ENCODE peak calls at places on chromosomes 1 and 21, in nine cellular contexts. W is left ventricle myocardium inferior; S is psoas muscle; C is CD4-positive, alpha-beta T cell; T is thoracic aorta; Z is cardiac muscle cell; I is spleen; O is PC-3; J is SK-N-SH. E is an unnamed sample. For H3K27me3, the result is how much of the 10 kb centered on the place peaks cover.

GRCh38 chr1:82321794-82322193 is 521.1 kb downstream of the ADGRL2 start:
- DNase-seq in S (no peak), W (no peak), J (no peak), C (no peak), T (no peak), I (no peak), Z (no peak), O (no peak), E (no peak)

GRCh38 chr21:40070871-40071270 is 203.6 kb downstream of the PCP4 start:
- DNase-seq in I (no peak), C (no peak), J (no peak), O (no peak), W (no peak), T (no peak), S (no peak), Z (no peak), E (no peak)

GRCh38 chr1:220783453-220783852 is 3.3 kb upstream of the MTARC1 start:
- DNase-seq in Z (no peak), I (no peak), J (no peak), T (no peak), O (no peak), S (no peak), W (no peak), C (no peak), E (no peak)

GRCh38 chr1:24764439-24764838 is 19.2 kb downstream of the CLIC4 start:
- DNase-seq in W (no peak), I (no peak), Z (no peak), T (no peak), S (no peak), O (no peak), C (no peak), J (no peak), E (no peak)

GRCh38 chr1:177368255-177368654 is 197.5 kb downstream of the BRINP2 start:
- DNase-seq in C (no peak), O (no peak), I (no peak), S (no peak), J (no peak), T (no peak), W (no peak), Z (no peak), E (no peak)

GRCh38 chr1:7335224-7335879 is 435.7 kb upstream of the VAMP3 start:
- DNase-seq in C (no peak), J (peak), O (peak), T (no peak), I (no peak), Z (no peak), W (no peak), S (no peak), E (no peak)

GRCh38 chr1:161192476-161193465 is 6.1 kb downstream of the ADAMTS4 start:
- DNase-seq in W (peak), I (peak), C (peak), T (no peak), O (peak), S (peak), J (peak), Z (peak), E (no peak)

GRCh38 chr1:232678185-232678886 is 48.4 kb upstream of the SIPA1L2 start:
- DNase-seq in S (no peak), J (no peak), T (no peak), I (no peak), Z (no peak), O (peak), C (no peak), W (no peak), E (peak)

GRCh38 chr1:39129514-39129913 is 75.0 kb upstream of the MACF1 start:
- DNase-seq in J (no peak), I (no peak), T (no peak), S (no peak), W (no peak), C (no peak), Z (no peak), O (peak), E (no peak)

GRCh38 chr1:119758584-119758983 is 10.1 kb downstream of the HMGCS2 start:
- DNase-seq in C (no peak), I (no peak), J (no peak), W (no peak), Z (no peak), S (no peak), O (no peak), T (no peak), E (no peak)

GRCh38 chr1:150528997-150529396 is 13.4 kb downstream of the FALEC start:
- DNase-seq in C (no peak), T (no peak), S (no peak), Z (no peak), I (no peak), J (no peak), W (no peak), O (no peak), E (no peak)

GRCh38 chr1:41559331-41559730 is 74.8 kb upstream of the EDN2 start:
- DNase-seq in J (no peak), C (no peak), T (no peak), O (no peak), W (no peak), Z (no peak), I (no peak), S (no peak), E (no peak)

GRCh38 chr1:212489284-212489859 is 56.7 kb downstream of the NENF start:
- DNase-seq in Z (no peak), T (no peak), O (no peak), S (no peak), C (no peak), I (no peak), W (no peak), J (no peak), E (no peak)

GRCh38 chr1:174053826-174054225 is 31.7 kb upstream of the RC3H1 start:
- DNase-seq in W (no peak), I (no peak), O (no peak), J (no peak), C (no peak), S (no peak), Z (no peak), T (no peak), E (no peak)

GRCh38 chr1:193971595-193971994 is 785.2 kb upstream of the B3GALT2 start:
- DNase-seq in T (no peak), Z (no peak), C (no peak), O (peak), I (no peak), S (no peak), J (no peak), W (no peak), E (no peak)

GRCh38 chr1:83735525-83735924 is 263.4 kb downstream of the TTLL7 start:
- DNase-seq in J (no peak), Z (no peak), S (no peak), C (no peak), T (no peak), W (no peak), I (no peak), O (no peak), E (no peak)

GRCh38 chr1:212683357-212683722 is 16.3 kb downstream of the BATF3 start:
- DNase-seq in J (no peak), I (peak), S (no peak), Z (no peak), W (peak), T (no peak), C (no peak), O (no peak), E (no peak)

GRCh38 chr1:150813028-150813707 is 5.1 kb upstream of the CTSK start:
- DNase-seq in O (peak), J (peak), S (peak), W (peak), Z (peak), I (peak), T (no peak), C (no peak), E (peak)

GRCh38 chr1:208178091-208178529 is 66.1 kb downstream of the PLXNA2 start:
- DNase-seq in J (no peak), S (no peak), Z (no peak), W (no peak), O (peak), I (no peak), T (no peak), C (no peak), E (peak)

GRCh38 chr1:62621907-62622306 is 24.6 kb downstream of the ANGPTL3 start:
- DNase-seq in T (no peak), S (peak), Z (no peak), J (no peak), I (no peak), C (no peak), W (no peak), O (peak), E (no peak)

GRCh38 chr1:193313354-193314140 is 127.1 kb upstream of the B3GALT2 start:
- DNase-seq in W (no peak), J (no peak), Z (no peak), I (no peak), S (no peak), T (no peak), O (no peak), C (no peak), E (no peak)

GRCh38 chr1:69139007-69139406 is 428.7 kb upstream of the LRRC7 start:
- DNase-seq in O (no peak), S (no peak), J (no peak), T (no peak), W (no peak), C (no peak), Z (no peak), I (no peak), E (no peak)

GRCh38 chr1:223216074-223216473 is 73.0 kb upstream of the TLR5 start:
- DNase-seq in S (no peak), O (no peak), T (no peak), Z (no peak), J (no peak), W (no peak), C (no peak), I (no peak), E (no peak)

GRCh38 chr1:8482844-8483436 is 165.0 kb downstream of the SLC45A1 start:
- DNase-seq in W (no peak), Z (no peak), C (no peak), S (no peak), T (no peak), J (no peak), O (peak), I (no peak), E (no peak)

GRCh38 chr21:32538147-32538792 is 47.1 kb downstream of the TCP10L start:
- DNase-seq in C (peak), Z (no peak), I (no peak), J (no peak), T (no peak), W (no peak), O (no peak), S (no peak), E (no peak)

GRCh38 chr1:194342484-194343262 is 1156.3 kb upstream of the B3GALT2 start:
- DNase-seq in Z (no peak), W (no peak), O (no peak), I (no peak), C (no peak), T (no peak), S (no peak), J (no peak), E (no peak)

GRCh38 chr1:66685670-66686069 is 66.6 kb upstream of the DYNLT5 start:
- DNase-seq in W (no peak), C (no peak), S (no peak), T (no peak), J (no peak), I (no peak), Z (no peak), O (no peak), E (no peak)

GRCh38 chr1:153608089-153608672 is 4.8 kb downstream of the S100A16 start:
- DNase-seq in S (no peak), Z (no peak), I (peak), O (peak), C (no peak), J (no peak), W (no peak), T (no peak), E (no peak)

GRCh38 chr1:197127513-197127912 is 19.0 kb downstream of the ASPM start:
- DNase-seq in W (no peak), J (no peak), I (no peak), O (no peak), C (no peak), Z (no peak), S (no peak), T (no peak), E (no peak)

GRCh38 chr1:192986110-192986747 is 72.9 kb downstream of the UCHL5 start:
- DNase-seq in C (no peak), W (no peak), J (no peak), S (no peak), Z (no peak), I (no peak), T (no peak), O (no peak), E (no peak)

GRCh38 chr1:47215713-47216112 is 16.3 kb downstream of the TAL1 start:
- DNase-seq in O (no peak), I (peak), Z (no peak), W (no peak), S (no peak), J (no peak), T (no peak), C (no peak), E (no peak)

GRCh38 chr1:15167386-15167785 is 13.8 kb downstream of the TMEM51 start:
- DNase-seq in O (peak), T (no peak), Z (no peak), I (no peak), C (no peak), W (no peak), S (no peak), J (no peak), E (no peak)

GRCh38 chr1:119815361-119815760 is 4.1 kb upstream of the REG4 start:
- DNase-seq in W (no peak), J (no peak), T (no peak), O (peak), C (no peak), Z (no peak), S (no peak), I (no peak), E (no peak)

GRCh38 chr1:193368302-193368701 is 181.9 kb upstream of the B3GALT2 start:
- DNase-seq in I (no peak), S (no peak), W (no peak), T (no peak), C (no peak), Z (no peak), O (no peak), J (no peak), E (no peak)

GRCh38 chr1:239112536-239112935 is 273.8 kb upstream of the CHRM3 start:
- DNase-seq in Z (no peak), J (no peak), I (no peak), S (no peak), T (no peak), C (no peak), W (no peak), O (no peak), E (no peak)

GRCh38 chr21:43644609-43645008 is 14.7 kb downstream of the HSF2BP start:
- DNase-seq in O (peak), J (no peak), I (no peak), C (no peak), T (no peak), W (no peak), Z (no peak), S (no peak), E (no peak)

GRCh38 chr1:204564835-204565234 is 48.6 kb downstream of the MDM4 start:
- DNase-seq in T (no peak), J (no peak), O (no peak), I (no peak), W (no peak), C (no peak), Z (no peak), S (no peak), E (no peak)

GRCh38 chr1:53346814-53347176 is 18.9 kb upstream of the LRP8 start:
- DNase-seq in C (no peak), O (no peak), I (peak), Z (no peak), W (no peak), J (no peak), S (no peak), T (no peak), E (no peak)

GRCh38 chr21:33481314-33481943 is 1.7 kb upstream of the TMEM50B start:
- DNase-seq in J (no peak), I (no peak), T (no peak), S (no peak), C (no peak), W (no peak), O (no peak), Z (no peak), E (no peak)

GRCh38 chr1:32106663-32107273 is 1.1 kb upstream of the KPNA6 start:
- DNase-seq in C (no peak), Z (no peak), T (no peak), J (no peak), O (no peak), S (no peak), I (no peak), W (no peak), E (no peak)

DNA sequence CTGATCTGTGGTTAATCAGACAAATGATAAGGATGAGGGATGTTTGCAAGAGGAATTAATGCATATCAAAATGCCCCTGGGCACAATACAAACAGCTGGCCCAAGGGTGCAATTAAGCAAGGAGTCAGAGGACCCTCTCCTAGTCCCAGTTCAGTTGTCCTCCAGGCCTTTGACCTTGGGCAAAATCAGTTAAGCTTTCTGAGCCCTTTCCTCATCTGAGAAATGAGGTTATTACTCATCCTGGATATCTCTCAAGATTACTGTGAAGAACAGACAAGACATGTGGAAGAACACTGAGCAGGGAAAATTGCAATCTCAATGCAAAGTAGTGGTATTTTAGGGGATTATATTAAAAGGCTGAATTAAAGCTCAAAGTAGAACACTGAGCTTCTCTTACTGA is 18.3 kb downstream of the KIAA0040 start:
- DNase-seq in T (no peak), W (no peak), I (no peak), S (no peak), C (no peak), Z (no peak), O (no peak), J (no peak), E (no peak)
- H3K27me3 ChIP-seq in T (under half), W (under half), I (under half), S (under half), C (under half), Z (under half), O (under half), J (under half), E (under half)

DNA sequence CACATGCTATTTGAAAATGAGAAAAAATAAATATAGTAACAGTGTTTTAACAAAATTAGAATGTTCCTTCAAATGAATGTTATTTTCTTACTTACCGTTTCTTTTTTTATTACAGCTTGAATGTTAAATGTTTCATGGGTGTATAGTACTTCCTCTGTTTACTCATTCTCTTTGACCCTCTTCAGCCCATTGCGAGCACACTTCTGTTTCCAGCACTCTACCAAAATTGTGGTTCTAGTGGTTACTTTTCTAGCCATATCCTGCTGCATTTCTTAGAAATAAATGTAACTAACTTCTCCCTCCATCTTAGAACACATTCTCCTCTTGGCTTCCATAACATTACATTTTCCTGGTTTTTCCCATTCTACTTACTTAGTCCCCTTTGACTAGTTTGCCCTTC is 190.0 kb upstream of the C1orf105 start:
- DNase-seq in J (no peak), W (no peak), S (no peak), O (no peak), I (no peak), Z (no peak), T (no peak), C (no peak), E (no peak)
- H3K27ac ChIP-seq in J (no peak), W (no peak), S (no peak), O (no peak), I (no peak), Z (no peak), T (no peak), C (no peak), E (no peak)

GRCh38 chr1:22141493-22141892 is 1.4 kb downstream of the WNT4 start:
- DNase-seq in C (no peak), Z (no peak), T (no peak), O (no peak), J (no peak), I (no peak), W (no peak), S (no peak), E (no peak)
- H3K27me3 ChIP-seq in C (under half), Z (half or more), T (under half), O (under half), J (under half), I (under half), W (half or more), S (under half), E (under half)

GRCh38 chr21:36347962-36348328 is 27.9 kb downstream of the MORC3 start:
- DNase-seq in T (no peak), S (no peak), J (no peak), Z (no peak), W (no peak), O (peak), C (no peak), I (no peak), E (no peak)
- H3K27ac ChIP-seq in T (no peak), S (no peak), J (peak), Z (no peak), W (no peak), O (no peak), C (no peak), I (no peak), E (no peak)

GRCh38 chr21:35859677-35860076 is 200.6 kb downstream of the SETD4 start:
- DNase-seq in J (no peak), O (no peak), Z (no peak), S (no peak), W (no peak), T (no peak), C (no peak), I (no peak), E (no peak)
- H3K27me3 ChIP-seq in J (under half), O (under half), Z (half or more), S (under half), W (under half), T (under half), C (under half), I (under half), E (under half)

GRCh38 chr21:35257413-35257812 is 208.3 kb upstream of the RUNX1 start:
- DNase-seq in W (peak), Z (no peak), C (no peak), T (peak), I (no peak), S (peak), J (no peak), O (peak), E (peak)

GRCh38 chr21:35256468-35256988 is 207.4 kb upstream of the RUNX1 start:
- DNase-seq in S (peak), T (peak), W (peak), I (no peak), O (peak), Z (peak), C (no peak), J (peak), E (peak)

GRCh38 chr21:35254752-35255138 is 205.6 kb upstream of the RUNX1 start:
- DNase-seq in J (no peak), I (no peak), O (no peak), C (no peak), Z (no peak), S (no peak), W (no peak), T (no peak), E (no peak)

GRCh38 chr21:35259452-35259851 is 210.3 kb upstream of the RUNX1 start:
- DNase-seq in I (no peak), Z (no peak), S (no peak), J (no peak), T (no peak), W (no peak), O (no peak), C (no peak), E (peak)

DNA sequence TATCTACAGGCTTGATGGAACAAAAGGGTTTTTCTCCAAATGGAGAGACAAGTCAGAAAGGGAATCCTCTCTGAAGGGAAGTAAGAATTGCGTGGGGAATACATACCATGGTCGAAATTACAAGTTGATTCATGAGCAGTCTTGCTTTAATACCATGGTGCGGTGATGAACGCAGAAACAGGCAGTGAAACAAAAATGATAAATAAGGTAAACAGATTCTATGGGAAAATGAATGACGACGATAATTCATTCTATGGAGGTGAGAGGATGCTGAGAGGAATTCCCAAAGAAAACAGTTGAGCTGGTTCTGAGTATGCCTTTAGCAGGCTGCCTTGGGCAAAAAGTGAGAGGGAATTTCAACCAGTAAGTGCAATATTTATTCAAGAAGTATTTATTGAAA is 209.4 kb upstream of the RUNX1 start:
- DNase-seq in I (no peak), Z (no peak), C (no peak), S (no peak), O (no peak), W (no peak), T (no peak), J (no peak), E (no peak)
- H3K27ac ChIP-seq in I (no peak), Z (no peak), C (no peak), S (peak), O (no peak), W (no peak), T (no peak), J (no peak), E (no peak)